ENCODE peak calls at places on chromosomes 12 and 14, in ten cellular contexts. U, N, E, S, J, O, C, K, P and X are unnamed samples. For H3K4me1, the result is how much of the 10 kb centered on the place peaks cover.

GRCh38 chr12:94240171-94240570 is 91.8 kb downstream of the PLXNC1 start:
- ATAC-seq in U (no peak), O (no peak), J (no peak), P (no peak), S (no peak), K (no peak), N (no peak), C (no peak), E (no peak), X (no peak)

GRCh38 chr14:100658514-100658886 is 68.2 kb upstream of the DLK1 start:
- ATAC-seq in E (no peak), U (no peak), K (no peak), C (no peak), P (no peak), N (no peak), O (peak), S (peak), J (peak), X (no peak)

GRCh38 chr14:71687115-71687836 is 245.0 kb upstream of the RGS6 start:
- ATAC-seq in J (no peak), P (no peak), U (peak), E (no peak), N (no peak), C (no peak), K (no peak), S (no peak), O (no peak), X (peak)

GRCh38 chr14:85934886-85935254 is 404.9 kb downstream of the FLRT2 start:
- ATAC-seq in S (peak), E (no peak), U (no peak), P (no peak), O (no peak), J (no peak), C (no peak), N (peak), K (peak), X (no peak)

GRCh38 chr12:60174914-60175313 is 579.1 kb downstream of the SLC16A7 start:
- ATAC-seq in C (no peak), J (no peak), U (peak), K (no peak), E (no peak), O (no peak), N (no peak), S (no peak), P (no peak), X (no peak)

GRCh38 chr12:111384596-111384995 is 15.7 kb upstream of the PHETA1 start:
- ATAC-seq in P (no peak), N (no peak), C (no peak), O (no peak), E (no peak), U (no peak), K (no peak), J (no peak), S (no peak), X (no peak)

GRCh38 chr14:102159841-102160240 is 20.1 kb downstream of the WDR20 start:
- ATAC-seq in K (no peak), E (no peak), C (no peak), N (no peak), P (no peak), O (no peak), S (no peak), U (no peak), J (no peak), X (no peak)

GRCh38 chr12:3496964-3497363 is 6.0 kb downstream of the PRMT8 start:
- ATAC-seq in E (no peak), C (peak), K (no peak), J (no peak), U (no peak), N (peak), O (peak), S (peak), P (no peak), X (no peak)

GRCh38 chr12:3218150-3218845 is 141.1 kb downstream of the TSPAN9 start:
- ATAC-seq in N (peak), S (no peak), C (peak), K (peak), P (peak), E (peak), O (no peak), U (peak), J (no peak), X (peak)

GRCh38 chr14:39665084-39665483 is 232.9 kb upstream of the FBXO33 start:
- ATAC-seq in C (no peak), J (no peak), U (no peak), N (no peak), E (no peak), O (no peak), S (no peak), P (no peak), K (no peak), X (no peak)

GRCh38 chr14:68466491-68466977 is 326.3 kb downstream of the ZFP36L1 start:
- ATAC-seq in P (peak), N (peak), K (no peak), O (peak), E (peak), C (peak), J (peak), S (no peak), U (peak), X (peak)

GRCh38 chr12:34604227-34604626 is 581.9 kb downstream of the ALG10 start:
- ATAC-seq in U (no peak), K (no peak), E (no peak), P (no peak), C (no peak), O (no peak), J (no peak), S (no peak), N (no peak), X (no peak)

GRCh38 chr14:93285048-93285447 is 47.8 kb downstream of the BTBD7 start:
- ATAC-seq in P (no peak), S (no peak), K (no peak), J (no peak), U (no peak), N (no peak), E (no peak), C (no peak), O (no peak), X (no peak)

GRCh38 chr12:66910366-66910974 is 231.6 kb upstream of the GRIP1 start:
- ATAC-seq in E (no peak), U (no peak), K (no peak), O (no peak), C (no peak), P (no peak), S (no peak), J (no peak), N (no peak), X (no peak)

GRCh38 chr12:109277899-109278762 is 31.0 kb downstream of the FOXN4 start:
- ATAC-seq in S (peak), U (peak), K (peak), J (no peak), E (peak), O (no peak), P (peak), C (no peak), N (peak), X (peak)

GRCh38 chr14:87434680-87435079 is 558.3 kb downstream of the GALC start:
- ATAC-seq in O (no peak), U (no peak), S (no peak), N (no peak), J (no peak), E (no peak), P (no peak), K (no peak), C (no peak), X (no peak)

GRCh38 chr12:97452839-97453238 is 9.8 kb upstream of the RMST start:
- ATAC-seq in P (no peak), O (no peak), E (no peak), C (no peak), U (no peak), S (no peak), J (no peak), K (no peak), N (no peak), X (no peak)

GRCh38 chr12:132415456-132416120 is 74.4 kb upstream of the FBRSL1 start:
- ATAC-seq in S (peak), J (no peak), O (peak), C (peak), K (peak), U (peak), E (peak), P (no peak), N (peak), X (peak)

GRCh38 chr12:62282375-62282774 is 22.2 kb downstream of the USP15 start:
- ATAC-seq in N (no peak), O (no peak), S (no peak), P (no peak), U (no peak), C (no peak), E (no peak), K (no peak), J (no peak), X (no peak)

GRCh38 chr14:77046706-77047105 is 18.2 kb upstream of the IRF2BPL start:
- ATAC-seq in K (no peak), S (no peak), O (peak), J (no peak), P (no peak), E (no peak), U (no peak), N (no peak), C (no peak), X (no peak)

GRCh38 chr14:37278673-37279538 is 81.2 kb downstream of the MIPOL1 start:
- ATAC-seq in J (no peak), E (no peak), N (no peak), K (no peak), P (no peak), C (no peak), U (no peak), S (peak), O (no peak), X (no peak)

GRCh38 chr14:36065831-36066230 is 110.7 kb downstream of the PTCSC3 start:
- ATAC-seq in J (no peak), N (no peak), E (no peak), U (no peak), P (no peak), C (no peak), S (no peak), K (no peak), O (no peak), X (no peak)

GRCh38 chr12:32264995-32265394 is 134.4 kb upstream of the FGD4 start:
- ATAC-seq in P (no peak), E (peak), J (no peak), O (no peak), N (no peak), C (no peak), S (no peak), U (no peak), K (no peak), X (no peak)

GRCh38 chr12:88141425-88141773 is 489 bp downstream of the CEP290 start:
- ATAC-seq in E (no peak), S (no peak), N (peak), U (no peak), J (no peak), C (no peak), O (no peak), K (no peak), P (no peak), X (no peak)

GRCh38 chr14:74988993-74989392 is 13.7 kb upstream of the EIF2B2 start:
- ATAC-seq in S (no peak), O (no peak), U (no peak), K (no peak), C (no peak), N (no peak), E (no peak), P (no peak), J (no peak), X (no peak)

GRCh38 chr12:62731378-62731710 is 203.6 kb downstream of the PPM1H start:
- ATAC-seq in C (peak), O (no peak), P (no peak), S (no peak), U (peak), K (no peak), N (peak), E (no peak), J (no peak), X (no peak)

GRCh38 chr12:53966385-53967133 is 6.4 kb upstream of the HOXC11 start:
- ATAC-seq in O (no peak), P (peak), U (no peak), N (no peak), S (no peak), E (no peak), C (no peak), K (no peak), J (no peak), X (no peak)

GRCh38 chr12:108939594-108939993 is 59.7 kb downstream of the DAO start:
- ATAC-seq in C (no peak), S (peak), P (peak), N (peak), K (peak), O (peak), U (no peak), E (peak), J (no peak), X (no peak)

GRCh38 chr12:503111-503761 is 43.5 kb downstream of the B4GALNT3 start:
- ATAC-seq in C (peak), E (peak), N (peak), O (peak), K (no peak), S (peak), U (no peak), J (peak), P (peak), X (no peak)

GRCh38 chr14:96762650-96763049 is 34.5 kb upstream of the VRK1 start:
- ATAC-seq in P (peak), C (peak), E (peak), K (peak), S (peak), O (peak), N (peak), U (peak), J (no peak), X (peak)

GRCh38 chr14:73295198-73295796 is 58.0 kb downstream of the PAPLN start:
- ATAC-seq in S (no peak), P (no peak), O (peak), U (no peak), J (no peak), E (no peak), C (peak), K (peak), N (peak), X (no peak)

GRCh38 chr12:55982319-55982936 is 8.6 kb downstream of the RAB5B start:
- ATAC-seq in C (no peak), E (no peak), U (no peak), O (no peak), P (no peak), K (no peak), S (no peak), N (no peak), J (no peak), X (no peak)

GRCh38 chr12:124296295-124296915 is 1.5 kb downstream of the RFLNA start:
- ATAC-seq in S (peak), N (peak), C (no peak), P (no peak), K (no peak), E (no peak), J (no peak), U (no peak), O (no peak), X (no peak)
- TF ChIP-seq POLR2A in S (no peak), N (no peak), C (no peak), P (no peak), K (no peak), E (no peak), J (no peak), U (no peak), O (no peak), X (no peak)

GRCh38 chr12:15172423-15172822 is 48.8 kb downstream of the RERG start:
- ATAC-seq in C (no peak), S (no peak), P (no peak), O (no peak), U (no peak), K (no peak), E (no peak), N (no peak), J (no peak), X (no peak)
- TF ChIP-seq CTCF in C (no peak), S (no peak), P (no peak), O (peak), U (no peak), K (no peak), E (no peak), N (no peak), J (no peak), X (no peak)

DNA sequence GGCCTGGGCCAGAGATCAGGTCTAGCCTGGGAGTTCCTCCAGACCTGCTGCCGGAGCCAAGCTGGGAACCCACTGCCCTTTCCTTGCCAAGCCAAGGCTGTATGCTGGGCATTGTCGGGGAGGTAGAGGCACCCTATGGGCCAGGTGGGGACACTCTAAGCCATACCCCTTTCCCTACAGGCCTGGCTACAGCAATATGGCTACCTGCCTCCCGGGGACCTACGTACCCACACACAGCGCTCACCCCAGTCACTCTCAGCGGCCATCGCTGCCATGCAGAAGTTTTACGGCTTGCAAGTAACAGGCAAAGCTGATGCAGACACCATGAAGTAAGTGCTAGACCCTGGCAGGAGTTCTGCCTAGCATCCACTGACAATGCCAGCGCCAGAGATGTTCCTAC is 4.9 kb downstream of the MMP14 start:
- ATAC-seq in S (no peak), P (no peak), U (no peak), E (no peak), J (no peak), K (no peak), N (no peak), O (no peak), C (no peak), X (no peak)
- H3K4me1 ChIP-seq in S (under half), P (under half), U (under half), E (under half), J (under half), K (under half), N (under half), O (under half), C (under half), X (half or more)

GRCh38 chr12:120581998-120582397 is 796 bp upstream of the POP5 start:
- ATAC-seq in U (no peak), P (no peak), J (no peak), O (no peak), C (no peak), S (no peak), E (no peak), N (no peak), K (no peak), X (no peak)

GRCh38 chr12:120584343-120585149 is 3.3 kb upstream of the POP5 start:
- ATAC-seq in E (peak), C (peak), K (peak), J (no peak), N (peak), O (peak), S (peak), U (peak), P (no peak), X (peak)

GRCh38 chr12:120579179-120579578 is 2.0 kb downstream of the POP5 start:
- ATAC-seq in O (no peak), K (no peak), P (no peak), C (no peak), S (no peak), N (no peak), J (no peak), U (no peak), E (no peak), X (no peak)

GRCh38 chr12:120583478-120584030 is 2.4 kb upstream of the POP5 start:
- ATAC-seq in C (no peak), N (peak), P (peak), O (peak), K (peak), E (peak), S (peak), U (peak), J (peak), X (peak)

GRCh38 chr12:120580787-120581723 is at the start of gene POP5:
- ATAC-seq in E (peak), O (peak), S (peak), P (peak), N (peak), C (peak), K (peak), J (peak), U (peak), X (peak)
- TF ChIP-seq POLR2A in E (no peak), O (peak), S (peak), P (peak), N (peak), C (peak), K (peak), J (peak), U (no peak), X (peak)

DNA sequence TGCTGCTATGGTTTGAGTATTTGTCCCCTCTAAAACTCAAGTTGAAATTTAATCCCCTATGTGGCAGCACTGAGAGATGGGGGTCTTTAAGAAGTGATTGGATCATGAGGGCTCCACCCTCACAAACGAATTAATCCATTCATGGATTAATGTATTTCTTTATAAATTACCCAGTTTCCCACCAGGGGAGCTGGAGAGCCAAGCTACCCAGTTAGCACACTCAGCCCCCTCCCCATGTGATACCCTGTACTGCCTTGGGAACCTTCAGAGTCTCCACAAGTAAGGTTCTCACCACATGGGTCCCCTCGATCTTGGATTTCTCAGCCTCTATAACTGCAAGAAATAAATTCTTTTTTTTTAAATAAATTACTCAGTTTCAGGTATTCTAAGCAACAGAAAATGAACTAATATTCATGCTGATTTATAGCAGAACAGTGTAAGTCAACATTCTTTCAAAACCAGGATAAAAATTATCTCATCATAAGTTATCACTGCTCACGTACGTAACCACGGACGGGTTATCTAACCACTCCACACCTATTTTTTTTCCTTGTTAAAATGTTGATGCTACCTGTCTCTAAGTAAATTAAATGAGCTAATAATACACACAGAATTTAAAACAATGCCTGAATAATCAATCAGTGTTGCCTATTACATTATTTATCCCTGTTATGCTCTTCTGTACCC is 3.6 kb downstream of the NAP1L1 start:
- ATAC-seq in N (no peak), E (no peak), O (no peak), U (no peak), J (no peak), K (no peak), P (no peak), S (no peak), C (no peak), X (no peak)
- TF ChIP-seq CTCF in N (no peak), E (no peak), O (peak), U (peak), J (no peak), K (no peak), P (no peak), S (peak), C (no peak), X (no peak)